ENCODE peak calls at places on chromosomes 13 and 19, in nine cellular contexts. Q is dorsolateral prefrontal cortex, J is thoracic aorta, K is testis, O is foreskin fibroblast, U is neural progenitor cell, L is fibroblast of mammary gland, M is nephron progenitor cell, W is cardiac fibroblast. N is an unnamed sample.

GRCh38 chr13:110179858-110180156 is 127.2 kb downstream of the COL4A1 start:
- DNase-seq in Q (no peak), J (no peak), K (no peak), O (no peak), U (no peak), L (no peak), M (no peak), W (no peak), N (no peak)

GRCh38 chr13:68551701-68552522 is 1321.8 kb upstream of the PCDH9 start:
- DNase-seq in Q (no peak), J (no peak), K (no peak), O (no peak), U (no peak), L (no peak), M (no peak), W (no peak), N (no peak)

GRCh38 chr13:67230774-67231480 is 791 bp upstream of the PCDH9 start:
- DNase-seq in Q (peak; percentile 75), J (no peak), K (peak; percentile 75), O (peak; percentile 80), U (peak; percentile 81), L (peak; percentile 62), M (peak; percentile 78), W (peak; percentile 77), N (peak; percentile 84)

GRCh38 chr19:45340232-45340898 is at the start of gene KLC3:
- DNase-seq in Q (no peak), J (no peak), K (peak; percentile 42), O (no peak), U (peak; percentile 76), L (no peak), M (peak; percentile 69), W (no peak), N (no peak)

GRCh38 chr13:40389081-40389641 is 277.3 kb downstream of the FOXO1 start:
- DNase-seq in Q (no peak), J (no peak), K (no peak), O (no peak), U (no peak), L (no peak), M (no peak), W (no peak), N (no peak)

GRCh38 chr13:50979187-50979586 is 69.6 kb downstream of the RNASEH2B start:
- DNase-seq in Q (no peak), J (no peak), K (no peak), O (no peak), U (no peak), L (peak; percentile 26), M (no peak), W (no peak), N (no peak)

GRCh38 chr13:41458187-41458938 is 1.0 kb downstream of the RGCC start:
- DNase-seq in Q (peak; percentile 67), J (no peak), K (no peak), O (peak; percentile 59), U (peak; percentile 54), L (no peak), M (peak; percentile 38), W (no peak), N (no peak)

GRCh38 chr19:17766543-17767131 is 15.4 kb downstream of the FCHO1 start:
- DNase-seq in Q (peak; percentile 77), J (no peak), K (peak; percentile 94), O (peak; percentile 88), U (peak; percentile 93), L (peak; percentile 80), M (peak; percentile 86), W (peak; percentile 87), N (no peak)

GRCh38 chr19:55585658-55586339 is 5.2 kb upstream of the ZNF579 start:
- DNase-seq in Q (peak; percentile 85), J (no peak), K (peak; percentile 88), O (peak; percentile 81), U (peak; percentile 89), L (peak; percentile 52), M (peak; percentile 89), W (peak; percentile 74), N (no peak)

GRCh38 chr13:92896842-92897241 is 329.8 kb upstream of the GPC6 start:
- DNase-seq in Q (no peak), J (no peak), K (no peak), O (peak; percentile 15), U (peak; percentile 57), L (peak; percentile 27), M (no peak), W (peak; percentile 25), N (no peak)

GRCh38 chr13:31246918-31247317 is 47.1 kb downstream of the B3GLCT start:
- DNase-seq in Q (no peak), J (no peak), K (no peak), O (no peak), U (no peak), L (no peak), M (no peak), W (no peak), N (no peak)

GRCh38 chr13:21287331-21287907 is 111.0 kb downstream of the MRPL57 start:
- DNase-seq in Q (no peak), J (no peak), K (no peak), O (no peak), U (no peak), L (no peak), M (no peak), W (no peak), N (no peak)

GRCh38 chr13:43574601-43575000 is 212.2 kb downstream of the ENOX1 start:
- DNase-seq in Q (no peak), J (no peak), K (no peak), O (no peak), U (no peak), L (no peak), M (no peak), W (no peak), N (no peak)

GRCh38 chr13:50124536-50125305 is 109.5 kb downstream of the KCNRG start:
- DNase-seq in Q (peak; percentile 95), J (peak; percentile 92), K (peak; percentile 95), O (peak; percentile 63), U (peak; percentile 85), L (peak; percentile 38), M (peak; percentile 74), W (peak; percentile 61), N (peak; percentile 98)

GRCh38 chr13:51858433-51859247 is 3.1 kb upstream of the CCDC70 start:
- DNase-seq in Q (no peak), J (no peak), K (no peak), O (no peak), U (peak; percentile 20), L (no peak), M (no peak), W (no peak), N (no peak)

GRCh38 chr13:83085186-83085900 is 796.9 kb downstream of the SLITRK1 start:
- DNase-seq in Q (no peak), J (no peak), K (no peak), O (peak; percentile 62), U (no peak), L (peak; percentile 54), M (no peak), W (peak; percentile 42), N (no peak)

GRCh38 chr19:21434967-21435544 is 38.1 kb downstream of the ZNF493 start:
- DNase-seq in Q (no peak), J (no peak), K (no peak), O (no peak), U (no peak), L (no peak), M (no peak), W (no peak), N (no peak)

GRCh38 chr19:17450264-17451075 is 2.0 kb upstream of the TMEM221 start:
- DNase-seq in Q (no peak), J (no peak), K (no peak), O (no peak), U (no peak), L (no peak), M (no peak), W (no peak), N (no peak)

GRCh38 chr13:40345654-40346372 is 320.6 kb downstream of the FOXO1 start:
- DNase-seq in Q (no peak), J (no peak), K (no peak), O (no peak), U (peak; percentile 37), L (no peak), M (no peak), W (no peak), N (no peak)

GRCh38 chr13:28047784-28048388 is 52.5 kb downstream of the FLT3 start:
- DNase-seq in Q (no peak), J (no peak), K (no peak), O (no peak), U (no peak), L (peak; percentile 18), M (no peak), W (no peak), N (no peak)

GRCh38 chr13:33217256-33217655 is 68.3 kb downstream of the STARD13 start:
- DNase-seq in Q (no peak), J (no peak), K (no peak), O (no peak), U (no peak), L (no peak), M (no peak), W (no peak), N (no peak)

GRCh38 chr13:95677564-95678386 is 836 bp downstream of the DNAJC3 start:
- DNase-seq in Q (no peak), J (no peak), K (no peak), O (peak; percentile 47), U (peak; percentile 57), L (peak; percentile 42), M (no peak), W (peak; percentile 34), N (peak; percentile 94)

GRCh38 chr13:45121421-45121820 is 1.1 kb downstream of the GTF2F2 start:
- DNase-seq in Q (no peak), J (no peak), K (no peak), O (peak; percentile 60), U (peak; percentile 36), L (peak; percentile 49), M (no peak), W (peak; percentile 49), N (no peak)
- TF ChIP-seq CTCF in Q (no peak), J (no peak), K (no peak), O (peak; percentile 7), U (peak; percentile 27), L (peak; percentile 25), M (peak; percentile 11), W (peak; percentile 12), N (peak; percentile 60)

DNA sequence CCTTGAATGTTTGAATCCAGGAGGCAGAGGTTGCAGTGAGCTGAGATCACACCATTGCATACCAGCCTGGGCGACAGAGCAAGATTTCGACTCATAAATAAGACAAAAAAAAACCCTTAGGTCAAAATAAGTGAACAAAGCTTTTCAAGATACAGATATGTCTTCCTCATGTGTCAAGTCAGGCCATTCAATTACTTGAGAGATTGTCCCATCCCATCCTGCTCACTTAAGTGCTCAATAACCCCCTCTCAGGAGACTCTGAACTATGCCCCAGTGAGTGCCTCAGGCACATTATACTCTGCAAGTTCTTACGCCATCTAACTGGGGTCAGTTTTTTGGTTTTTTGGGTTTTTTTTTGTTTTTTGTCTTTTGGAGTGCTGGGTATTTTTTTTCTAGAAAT is 2.6 kb downstream of the ZNF91 start:
- DNase-seq in Q (no peak), J (no peak), K (no peak), O (no peak), U (peak; percentile 10), L (no peak), M (no peak), W (peak; percentile 12), N (no peak)
- TF ChIP-seq CTCF in Q (no peak), J (no peak), K (no peak), O (no peak), U (no peak), L (no peak), M (no peak), W (no peak), N (no peak)

GRCh38 chr13:25037057-25037813 is 58.7 kb upstream of the PABPC3 start:
- DNase-seq in Q (peak; percentile 50), J (no peak), K (peak; percentile 75), O (peak; percentile 83), U (peak; percentile 82), L (peak; percentile 67), M (peak; percentile 64), W (peak; percentile 76), N (no peak)
- TF ChIP-seq CTCF in Q (peak; percentile 87), J (peak; percentile 58), K (peak; percentile 66), O (peak; percentile 80), U (peak; percentile 81), L (peak; percentile 76), M (peak; percentile 87), W (peak; percentile 83), N (peak; percentile 87)

GRCh38 chr19:49127674-49128544 is 8.6 kb downstream of the PPFIA3 start:
- DNase-seq in Q (peak; percentile 98), J (peak; percentile 83), K (peak; percentile 96), O (peak; percentile 98), U (peak; percentile 97), L (peak; percentile 94), M (peak; percentile 97), W (peak; percentile 98), N (no peak)
- TF ChIP-seq CTCF in Q (peak; percentile 35), J (no peak), K (peak; percentile 3), O (no peak), U (peak; percentile 25), L (no peak), M (no peak), W (peak; percentile 4), N (peak; percentile 41)